ENCODE peak calls at places on chromosomes 5 and 9, in ten cellular contexts. K is astrocyte of the spinal cord, P is IMR-90, J is BJ, A is AG04450, T is LNCaP clone FGC, Z is HFF-Myc, C is endodermal cell, D is psoas muscle, G is fibroblast of pulmonary artery. S is an unnamed sample.

GRCh38 chr9:25964239-25964638 is 286.0 kb upstream of the TUSC1 start:
- DNase-seq in J (peak), D (no peak), K (peak), A (peak), C (peak), T (peak), Z (peak), G (peak), P (peak), S (peak)

GRCh38 chr9:86690034-86690433 is 257.3 kb downstream of the GAS1 start:
- DNase-seq in T (no peak), Z (no peak), A (no peak), K (no peak), G (no peak), D (no peak), J (no peak), P (no peak), C (no peak), S (no peak)

GRCh38 chr5:34804398-34804797 is 34.6 kb upstream of the TTC23L start:
- DNase-seq in C (no peak), T (no peak), A (no peak), P (no peak), Z (no peak), G (no peak), D (no peak), K (no peak), J (no peak), S (no peak)

GRCh38 chr9:87765521-87765920 is 39.6 kb downstream of the CTSL start:
- DNase-seq in K (no peak), A (no peak), T (no peak), P (no peak), J (no peak), G (no peak), Z (no peak), D (no peak), C (no peak), S (no peak)

GRCh38 chr9:135513351-135513846 is 7.8 kb upstream of the LCN1 start:
- DNase-seq in T (no peak), D (no peak), P (no peak), G (no peak), C (peak), A (no peak), J (no peak), Z (no peak), K (no peak), S (no peak)

GRCh38 chr5:168314735-168315411 is 23.4 kb downstream of the WWC1 start:
- DNase-seq in T (peak), G (peak), D (no peak), K (peak), A (peak), J (peak), P (peak), C (peak), Z (peak), S (peak)

GRCh38 chr5:1873242-1873959 is 9.3 kb downstream of the IRX4 start:
- DNase-seq in G (no peak), T (no peak), Z (no peak), D (no peak), A (no peak), J (no peak), C (no peak), P (no peak), K (no peak), S (no peak)

GRCh38 chr9:79741381-79741780 is 169.6 kb downstream of the TLE4 start:
- DNase-seq in J (no peak), P (no peak), D (no peak), Z (no peak), K (peak), G (no peak), A (no peak), C (no peak), T (no peak), S (peak)

DNA sequence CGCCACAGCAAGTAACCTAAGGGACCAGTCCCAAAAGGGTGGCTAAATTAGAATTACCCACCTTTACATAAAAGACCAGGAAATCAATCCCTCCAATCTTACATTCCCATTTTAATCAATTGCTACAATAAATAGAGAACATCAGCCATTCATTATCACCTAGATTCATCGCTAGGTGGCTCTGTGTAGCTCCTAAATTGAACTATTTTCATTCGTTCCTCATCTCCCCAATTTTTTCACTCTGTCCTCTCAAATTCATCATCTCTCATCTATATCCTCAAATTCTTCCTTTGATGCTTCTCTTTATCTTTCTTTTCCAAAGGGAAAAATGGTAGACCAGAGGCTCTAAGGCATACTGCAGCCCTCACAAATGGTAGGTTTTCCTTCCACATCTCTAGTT is 108.2 kb upstream of the TNC start:
- DNase-seq in A (no peak), G (no peak), D (no peak), T (no peak), Z (no peak), C (no peak), P (no peak), J (no peak), K (no peak), S (no peak)
- TF ChIP-seq CTCF in A (no peak), G (no peak), D (no peak), T (peak), Z (no peak), C (peak), P (no peak), J (no peak), K (no peak), S (no peak)

GRCh38 chr9:109793921-109794320 is 13.9 kb downstream of the PALM2AKAP2 start:
- DNase-seq in C (no peak), P (no peak), J (no peak), D (no peak), Z (no peak), G (no peak), T (no peak), A (no peak), K (no peak), S (no peak)
- H3K4me3 ChIP-seq in C (no peak), P (no peak), J (no peak), D (no peak), Z (no peak), G (no peak), T (no peak), A (no peak), K (no peak), S (no peak)

GRCh38 chr5:20230010-20230409 is 242.0 kb upstream of the CDH18 start:
- DNase-seq in Z (no peak), T (no peak), A (no peak), C (no peak), K (no peak), J (no peak), P (no peak), D (no peak), G (no peak), S (no peak)

GRCh38 chr5:20229286-20230005 is 241.4 kb upstream of the CDH18 start:
- DNase-seq in P (no peak), G (peak), K (no peak), D (no peak), J (no peak), C (no peak), T (peak), Z (no peak), A (no peak), S (no peak)

DNA sequence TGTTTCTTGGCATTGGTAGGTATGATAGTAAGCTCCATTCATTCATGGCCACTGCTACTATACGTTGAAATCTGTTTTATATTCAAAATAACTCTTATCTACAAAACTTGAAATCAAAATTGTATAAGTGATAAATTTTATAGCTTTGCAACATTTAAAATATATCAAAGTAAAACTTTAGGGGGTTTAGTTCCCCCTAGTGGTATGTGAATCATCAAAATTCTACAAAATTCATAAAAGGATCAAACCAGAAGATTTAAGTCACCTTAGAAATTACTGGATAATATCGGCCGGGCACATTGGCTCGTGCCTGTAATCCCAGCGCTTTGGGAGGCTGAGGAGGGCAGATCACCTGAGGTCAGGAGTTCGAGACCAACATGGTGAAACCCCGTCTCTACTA is 243.0 kb upstream of the CDH18 start:
- DNase-seq in G (peak), J (no peak), C (no peak), P (peak), A (no peak), T (no peak), D (no peak), Z (no peak), K (peak), S (no peak)
- TF ChIP-seq CTCF in G (peak), J (peak), C (peak), P (peak), A (peak), T (no peak), D (no peak), Z (no peak), K (no peak), S (peak)

DNA sequence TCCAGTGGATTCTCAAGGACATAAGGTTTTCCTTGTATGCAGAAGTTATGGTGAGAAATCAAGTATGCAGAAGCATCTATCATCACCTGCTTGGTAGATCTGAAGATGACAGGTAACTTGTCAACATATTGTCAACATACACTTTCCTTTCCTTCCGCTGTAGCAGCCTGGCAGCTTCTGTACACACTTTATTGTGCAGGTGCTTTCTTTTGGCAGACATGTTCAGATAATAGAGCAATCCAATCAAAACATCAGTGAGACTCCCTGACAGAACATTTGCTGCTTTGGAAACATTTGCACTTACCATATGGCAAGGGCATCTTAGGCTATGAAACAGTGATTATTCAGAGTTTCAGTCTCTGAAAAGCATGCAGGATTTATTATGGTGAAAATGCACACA is 161.1 kb upstream of the CDH12 start:
- DNase-seq in K (no peak), G (no peak), C (no peak), A (no peak), T (no peak), J (no peak), Z (no peak), D (no peak), P (no peak), S (no peak)
- H3K4me3 ChIP-seq in K (no peak), G (no peak), C (no peak), A (no peak), T (no peak), J (no peak), Z (no peak), D (no peak), P (no peak), S (no peak)

S was measured in retinal pigment epithelial cell.